ENCODE peak calls at places on chromosome 18, in four cellular contexts. F is A549, J is pancreas, Y is brain microvascular endothelial cell. N is an unnamed sample.

GRCh38 chr18:44731160-44731865 is 50.6 kb downstream of the SETBP1 start:
- DNase-seq in Y (no peak), J (no peak), F (no peak), N (no peak)

GRCh38 chr18:78596794-78597193 is 382.8 kb upstream of the SALL3 start:
- DNase-seq in Y (no peak), J (no peak), F (no peak), N (no peak)

GRCh38 chr18:75945534-75945933 is 518.0 kb upstream of the SMIM21 start:
- DNase-seq in Y (no peak), J (no peak), F (no peak), N (no peak)

GRCh38 chr18:72544092-72544886 is at the start of gene CBLN2:
- DNase-seq in Y (peak), J (peak), F (peak), N (peak)

GRCh38 chr18:38718365-38718901 is 1152.8 kb upstream of the CELF4 start:
- DNase-seq in F (no peak), Y (no peak), J (no peak), N (no peak)

GRCh38 chr18:13379062-13379800 is 160.7 kb downstream of the LDLRAD4 start:
- DNase-seq in J (no peak), Y (no peak), F (no peak), N (no peak)

GRCh38 chr18:78406743-78407455 is 572.7 kb upstream of the SALL3 start:
- DNase-seq in Y (no peak), J (peak), F (no peak), N (no peak)

GRCh38 chr18:79944126-79944731 is 7.2 kb downstream of the SLC66A2 start:
- DNase-seq in J (peak), F (no peak), Y (no peak), N (peak)

GRCh38 chr18:59697236-59697932 is at the start of gene CCBE1:
- DNase-seq in F (peak), J (peak), Y (peak), N (peak)

GRCh38 chr18:22348521-22349316 is 69.0 kb downstream of the CTAGE1 start:
- DNase-seq in Y (peak), J (peak), F (no peak), N (peak)

GRCh38 chr18:46035701-46036680 is 36.1 kb downstream of the PSTPIP2 start:
- DNase-seq in Y (peak), F (no peak), J (no peak), N (peak)

GRCh38 chr18:58313491-58314032 is 269.5 kb downstream of the NEDD4L start:
- DNase-seq in Y (no peak), J (peak), F (no peak), N (peak)

GRCh38 chr18:79856119-79857080 is 58.7 kb downstream of the KCNG2 start:
- DNase-seq in Y (no peak), F (peak), J (no peak), N (peak)

GRCh38 chr18:34299828-34300227 is 75.1 kb upstream of the NOL4 start:
- DNase-seq in F (no peak), Y (no peak), J (no peak), N (no peak)

GRCh38 chr18:28767201-28767600 is 590.3 kb upstream of the CDH2 start:
- DNase-seq in J (no peak), Y (no peak), F (no peak), N (peak)

GRCh38 chr18:21996261-21996892 is 173.0 kb upstream of the GATA6 start:
- DNase-seq in Y (no peak), F (no peak), J (peak), N (peak)

GRCh38 chr18:63617049-63617995 is 26.7 kb downstream of the SERPINB4 start:
- DNase-seq in J (no peak), F (no peak), Y (no peak), N (no peak)

GRCh38 chr18:75201936-75202335 is 7.0 kb downstream of the PTGR3 start:
- DNase-seq in F (no peak), J (peak), Y (no peak), N (no peak)

GRCh38 chr18:44654555-44654954 is 26.1 kb upstream of the SETBP1 start:
- DNase-seq in J (peak), F (no peak), Y (peak), N (peak)

GRCh38 chr18:22185723-22186386 is 16.5 kb downstream of the GATA6 start:
- DNase-seq in J (no peak), F (no peak), Y (no peak), N (no peak)

GRCh38 chr18:59742325-59743111 is 45.3 kb upstream of the CCBE1 start:
- DNase-seq in J (no peak), F (no peak), Y (peak), N (peak)

GRCh38 chr18:78773819-78774218 is 205.8 kb upstream of the SALL3 start:
- DNase-seq in Y (no peak), J (no peak), F (no peak), N (no peak)

GRCh38 chr18:51137051-51137729 is 60.3 kb downstream of the MEX3C start:
- DNase-seq in F (no peak), Y (peak), J (no peak), N (no peak)

GRCh38 chr18:62585274-62586147 is 62.7 kb downstream of the ZCCHC2 start:
- DNase-seq in F (no peak), Y (no peak), J (no peak), N (no peak)

GRCh38 chr18:22346342-22346967 is 71.3 kb downstream of the CTAGE1 start:
- DNase-seq in Y (peak), F (no peak), J (peak), N (peak)

GRCh38 chr18:60347526-60348045 is 25.0 kb downstream of the MC4R start:
- DNase-seq in Y (no peak), F (no peak), J (no peak), N (no peak)

GRCh38 chr18:51077217-51077616 is 47.2 kb downstream of the SMAD4 start:
- DNase-seq in J (no peak), Y (peak), F (no peak), N (peak)

GRCh38 chr18:45775241-45775676 is 50.2 kb upstream of the SIGLEC15 start:
- DNase-seq in J (peak), F (peak), Y (peak), N (peak)

GRCh38 chr18:50093366-50093765 is 101.6 kb downstream of the MYO5B start:
- DNase-seq in F (no peak), Y (no peak), J (no peak), N (no peak)

GRCh38 chr18:24672165-24672950 is 211.9 kb downstream of the HRH4 start:
- DNase-seq in J (no peak), Y (no peak), F (no peak), N (no peak)

GRCh38 chr18:26928669-26929313 is 63.3 kb upstream of the AQP4 start:
- DNase-seq in Y (no peak), F (no peak), J (no peak), N (no peak)

GRCh38 chr18:27707201-27707600 is 469.7 kb downstream of the CDH2 start:
- DNase-seq in J (no peak), Y (no peak), F (no peak), N (no peak)

GRCh38 chr18:27599202-27599829 is 414.2 kb upstream of the CHST9 start:
- DNase-seq in Y (peak), F (peak), J (no peak), N (peak)

GRCh38 chr18:57221084-57221483 is 74.2 kb downstream of the BOD1L2 start:
- DNase-seq in J (no peak), F (no peak), Y (no peak), N (no peak)

GRCh38 chr18:69697069-69697468 is 250.6 kb downstream of the CD226 start:
- DNase-seq in J (no peak), Y (no peak), F (no peak), N (no peak)

DNA sequence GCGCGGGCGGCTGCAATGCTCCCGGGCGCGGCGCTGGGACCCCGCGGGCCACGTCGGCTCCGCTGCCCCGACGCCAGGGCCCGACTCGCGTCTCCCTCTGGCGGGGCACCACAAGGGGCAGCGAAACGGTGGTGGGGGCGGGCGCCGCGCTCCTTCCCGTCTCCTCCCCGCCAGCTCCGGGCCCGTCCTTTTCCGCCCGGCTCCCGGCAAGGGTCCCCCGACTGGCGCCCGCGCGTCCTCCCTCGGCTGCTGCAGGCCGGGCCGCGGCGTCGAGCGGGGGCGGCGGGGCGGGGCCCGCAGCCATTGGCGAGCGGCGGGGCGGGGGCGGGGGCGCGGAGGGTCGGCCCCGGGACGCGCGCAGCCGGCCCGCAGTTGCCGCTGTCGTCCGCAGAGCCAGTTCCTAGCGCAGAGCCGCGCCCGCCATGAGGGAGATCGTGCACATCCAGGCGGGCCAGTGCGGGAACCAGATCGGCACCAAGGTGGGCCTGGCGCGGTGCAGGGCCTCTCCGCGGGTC is at the start of gene TUBB6:
- DNase-seq in Y (peak), J (peak), F (peak), N (peak)
- H3K4me3 ChIP-seq in Y (peak), J (peak), F (peak), N (peak)

DNA sequence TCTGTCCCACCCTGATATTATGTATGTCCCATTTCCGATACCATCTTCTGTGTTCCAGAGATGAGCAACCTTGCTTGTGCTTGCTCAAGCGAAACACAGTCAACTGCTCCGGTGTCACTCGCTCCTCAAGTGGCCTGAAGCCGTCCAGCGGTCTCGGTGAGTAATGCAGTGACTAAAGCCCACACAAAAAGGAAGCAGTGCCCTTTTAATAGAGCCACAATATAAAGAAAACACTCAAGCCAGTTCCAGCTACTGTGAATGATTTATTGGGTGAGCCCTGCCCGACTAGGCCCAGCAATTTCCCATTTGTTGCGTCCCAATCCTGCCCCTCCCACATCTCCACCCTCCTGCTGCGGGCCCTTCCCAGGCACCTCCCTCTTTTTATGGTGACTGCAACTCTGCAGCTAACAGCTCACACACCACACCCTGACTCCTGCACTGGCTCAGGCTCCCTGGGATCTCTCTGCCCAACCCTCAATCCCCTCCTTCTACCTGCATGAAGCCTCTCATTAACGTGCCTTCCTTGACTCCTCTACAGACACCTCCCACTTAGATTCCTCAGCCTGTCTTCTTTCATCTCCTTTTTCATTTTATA is 44.2 kb upstream of the DSC1 start:
- DNase-seq in F (peak), Y (peak), J (peak), N (no peak)
- TF ChIP-seq CTCF in F (no peak), Y (peak), J (no peak), N (no peak)

DNA sequence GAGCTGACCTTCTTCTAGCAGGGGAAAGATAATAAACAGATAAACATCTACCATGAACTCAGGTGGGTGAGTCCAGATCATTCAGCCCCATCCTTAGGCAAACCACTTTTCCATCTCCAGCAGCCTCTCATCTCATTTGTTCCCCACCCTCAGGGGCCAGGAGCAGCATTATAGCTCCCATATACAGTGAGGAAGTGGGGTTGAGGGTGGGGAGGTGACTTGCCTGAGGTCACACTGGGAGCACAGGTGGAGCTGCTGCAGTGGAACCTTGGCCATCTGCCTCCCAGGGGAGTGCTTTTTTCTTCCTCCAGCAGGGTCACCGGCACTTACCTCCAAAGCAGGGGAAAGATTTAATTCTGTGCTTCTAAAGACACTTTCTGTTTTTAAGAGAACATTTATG is 212.5 kb upstream of the SMAD2 start:
- DNase-seq in Y (no peak), F (no peak), J (no peak), N (no peak)
- H3K4me3 ChIP-seq in Y (no peak), F (no peak), J (no peak), N (no peak)

GRCh38 chr18:41323044-41323443 is 632.0 kb upstream of the PIK3C3 start:
- DNase-seq in Y (no peak), J (no peak), F (no peak), N (peak)

GRCh38 chr18:41320090-41320489 is 634.9 kb upstream of the PIK3C3 start:
- DNase-seq in Y (no peak), J (no peak), F (no peak), N (no peak)

GRCh38 chr18:41326311-41326710 is 628.7 kb upstream of the PIK3C3 start:
- DNase-seq in F (no peak), Y (peak), J (no peak), N (peak)

GRCh38 chr18:41324020-41324791 is 630.8 kb upstream of the PIK3C3 start:
- DNase-seq in J (no peak), Y (no peak), F (no peak), N (no peak)

GRCh38 chr18:41324934-41325333 is 630.1 kb upstream of the PIK3C3 start:
- DNase-seq in F (no peak), J (no peak), Y (no peak), N (peak)
- TF ChIP-seq CTCF in F (no peak), J (no peak), Y (no peak), N (no peak)

GRCh38 chr18:77107218-77107815 is 25.3 kb downstream of the MBP start:
- DNase-seq in J (peak), F (no peak), Y (no peak), N (peak)
- H3K4me3 ChIP-seq in J (no peak), F (no peak), Y (no peak), N (no peak)

GRCh38 chr18:37321578-37322496 is 243.8 kb downstream of the CELF4 start:
- DNase-seq in F (no peak), Y (no peak), J (no peak), N (no peak)

GRCh38 chr18:37327063-37327577 is 238.5 kb downstream of the CELF4 start:
- DNase-seq in Y (no peak), F (no peak), J (no peak), N (no peak)

GRCh38 chr18:37320320-37320719 is 245.3 kb downstream of the CELF4 start:
- DNase-seq in Y (no peak), F (no peak), J (no peak), N (no peak)

GRCh38 chr18:37318360-37319037 is 247.1 kb downstream of the CELF4 start:
- DNase-seq in J (no peak), F (no peak), Y (no peak), N (no peak)

GRCh38 chr18:37322497-37323035 is 243.0 kb downstream of the CELF4 start:
- DNase-seq in F (peak), Y (peak), J (no peak), N (peak)
- TF ChIP-seq CTCF in F (peak), Y (peak), J (peak), N (peak)

GRCh38 chr18:961644-962355 is 57.1 kb downstream of the ADCYAP1 start:
- DNase-seq in J (no peak), F (no peak), Y (peak), N (peak)
- H3K4me3 ChIP-seq in J (no peak), F (no peak), Y (peak), N (peak)

N was measured in cardiac fibroblast.